ENCODE peak calls at places on chromosomes 7 and 10, in seven cellular contexts. S is neuronal stem cell, J is IMR-90, O is H1, V is mesendoderm, P is trophoblast cell, A is H9. G is an unnamed sample.
A peak's percentile ranks its signal among the peaks of the same experiment; 100 is the strongest.

GRCh38 chr7:143361552-143362125 is 874 bp downstream of the FAM131B start:
- DNase-seq in S (peak; percentile 24), J (no peak), O (peak; percentile 70), V (no peak), P (no peak), A (no peak), G (no peak)

GRCh38 chr7:71363223-71363622 is 231.3 kb downstream of the GALNT17 start:
- DNase-seq in S (no peak), J (no peak), O (no peak), V (no peak), P (no peak), A (no peak), G (no peak)

GRCh38 chr10:60821661-60822060 is 43.4 kb downstream of the CDK1 start:
- DNase-seq in S (no peak), J (peak; percentile 35), O (no peak), V (no peak), P (no peak), A (no peak), G (peak; percentile 40)

GRCh38 chr10:49307921-49308320 is 9.0 kb downstream of the C10orf71 start:
- DNase-seq in S (no peak), J (no peak), O (no peak), V (no peak), P (no peak), A (no peak), G (no peak)

GRCh38 chr7:36512607-36513006 is 122.9 kb downstream of the ANLN start:
- DNase-seq in S (no peak), J (no peak), O (no peak), V (no peak), P (no peak), A (no peak), G (no peak)

GRCh38 chr7:3722396-3722846 is 421.4 kb downstream of the SDK1 start:
- DNase-seq in S (peak; percentile 45), J (peak; percentile 2), O (peak; percentile 81), V (peak; percentile 95), P (no peak), A (peak; percentile 93), G (peak; percentile 51)

GRCh38 chr7:73451780-73452398 is 18.3 kb downstream of the FZD9 start:
- DNase-seq in S (peak; percentile 47), J (peak; percentile 74), O (no peak), V (peak; percentile 60), P (peak; percentile 22), A (no peak), G (peak; percentile 74)

GRCh38 chr7:156523447-156524048 is 117.0 kb upstream of the RNF32 start:
- DNase-seq in S (no peak), J (no peak), O (peak; percentile 36), V (no peak), P (no peak), A (no peak), G (no peak)

GRCh38 chr10:14093735-14094484 is 236.8 kb downstream of the FRMD4A start:
- DNase-seq in S (peak; percentile 33), J (peak; percentile 66), O (peak; percentile 65), V (peak; percentile 72), P (no peak), A (peak; percentile 63), G (peak; percentile 53)

GRCh38 chr10:93993782-93994668 is at the start of gene PLCE1:
- DNase-seq in S (peak; percentile 47), J (peak; percentile 19), O (peak; percentile 62), V (peak; percentile 58), P (peak; percentile 21), A (peak; percentile 62), G (peak; percentile 53)

GRCh38 chr10:33291053-33291592 is 43.3 kb downstream of the NRP1 start:
- DNase-seq in S (no peak), J (peak; percentile 87), O (no peak), V (no peak), P (peak; percentile 77), A (no peak), G (peak; percentile 71)

GRCh38 chr7:126574838-126575250 is 677.9 kb downstream of the GRM8 start:
- DNase-seq in S (no peak), J (no peak), O (no peak), V (peak; percentile 86), P (peak; percentile 96), A (peak; percentile 29), G (no peak)

GRCh38 chr10:78787095-78787494 is 281.7 kb upstream of the ZMIZ1 start:
- DNase-seq in S (no peak), J (no peak), O (no peak), V (no peak), P (no peak), A (no peak), G (no peak)
- H3K23ac ChIP-seq in S (no peak overlapping the region), J (no peak overlapping the region), O (no peak overlapping the region), V (no peak overlapping the region), P (no peak overlapping the region), A (no peak overlapping the region), G (no peak overlapping the region)

GRCh38 chr7:117135553-117135891 is 182.2 kb downstream of the ST7 start:
- DNase-seq in S (no peak), J (no peak), O (no peak), V (no peak), P (no peak), A (no peak), G (no peak)
- H4K8ac ChIP-seq in S (no peak overlapping the region), J (peak overlapping the region; percentile 1), O (no peak overlapping the region), V (no peak overlapping the region), P (no peak overlapping the region), A (no peak overlapping the region), G (no peak overlapping the region)

DNA sequence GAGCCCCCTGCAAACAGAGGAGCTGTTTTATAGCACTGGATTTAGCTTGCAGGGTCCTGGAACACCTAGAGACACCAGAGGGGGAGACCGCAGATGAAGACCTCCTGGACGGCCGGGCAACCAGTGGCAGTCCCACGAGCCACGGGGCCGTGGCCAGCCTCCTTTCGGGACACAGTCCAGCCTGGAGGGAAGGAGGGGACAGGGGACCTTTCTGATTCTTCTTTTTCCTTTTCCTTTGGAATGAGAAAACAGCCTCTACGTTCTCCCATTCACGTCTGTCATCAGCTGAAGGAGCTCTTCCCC is 35.4 kb upstream of the FAM20C start:
- DNase-seq in S (no peak), J (no peak), O (no peak), V (no peak), P (no peak), A (no peak), G (no peak)
- H2AK5ac ChIP-seq in S (peak overlapping the region; percentile 47), J (no peak overlapping the region), O (no peak overlapping the region), V (no peak overlapping the region), P (no peak overlapping the region), A (no peak overlapping the region), G (no peak overlapping the region)

DNA sequence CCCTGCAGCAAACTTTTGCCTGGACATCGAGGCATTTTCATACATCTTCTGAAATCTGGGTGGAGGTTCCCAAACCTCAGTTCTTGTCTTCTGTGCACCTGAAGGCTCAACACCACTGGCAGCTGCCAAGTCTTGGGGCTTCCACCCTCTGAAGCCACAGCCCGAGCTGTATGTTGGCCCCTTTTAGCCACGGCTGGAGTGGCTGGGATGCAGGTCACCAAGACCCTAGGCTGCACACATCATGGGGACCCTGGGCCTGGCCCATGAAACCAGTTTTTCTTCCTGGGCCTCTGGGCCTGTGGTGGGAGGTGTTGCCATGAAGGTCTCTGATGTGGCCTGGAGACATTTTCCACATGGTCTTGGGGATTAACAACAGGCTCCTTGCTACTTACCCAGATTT is 62.1 kb downstream of the INPP5A start:
- DNase-seq in S (no peak), J (no peak), O (no peak), V (no peak), P (no peak), A (no peak), G (no peak)
- H3K23ac ChIP-seq in S (no peak overlapping the region), J (no peak overlapping the region), O (no peak overlapping the region), V (no peak overlapping the region), P (no peak overlapping the region), A (no peak overlapping the region), G (no peak overlapping the region)

GRCh38 chr10:62080905-62081304 is 179.4 kb downstream of the ARID5B start:
- DNase-seq in S (no peak), J (no peak), O (no peak), V (peak; percentile 13), P (no peak), A (no peak), G (no peak)

GRCh38 chr10:62077330-62078015 is 176.0 kb downstream of the ARID5B start:
- DNase-seq in S (no peak), J (no peak), O (no peak), V (no peak), P (no peak), A (no peak), G (no peak)

GRCh38 chr10:62081322-62081945 is 179.9 kb downstream of the ARID5B start:
- DNase-seq in S (no peak), J (no peak), O (no peak), V (no peak), P (no peak), A (no peak), G (no peak)

GRCh38 chr10:62082270-62082669 is 180.8 kb downstream of the ARID5B start:
- DNase-seq in S (no peak), J (no peak), O (no peak), V (no peak), P (no peak), A (no peak), G (no peak)

DNA sequence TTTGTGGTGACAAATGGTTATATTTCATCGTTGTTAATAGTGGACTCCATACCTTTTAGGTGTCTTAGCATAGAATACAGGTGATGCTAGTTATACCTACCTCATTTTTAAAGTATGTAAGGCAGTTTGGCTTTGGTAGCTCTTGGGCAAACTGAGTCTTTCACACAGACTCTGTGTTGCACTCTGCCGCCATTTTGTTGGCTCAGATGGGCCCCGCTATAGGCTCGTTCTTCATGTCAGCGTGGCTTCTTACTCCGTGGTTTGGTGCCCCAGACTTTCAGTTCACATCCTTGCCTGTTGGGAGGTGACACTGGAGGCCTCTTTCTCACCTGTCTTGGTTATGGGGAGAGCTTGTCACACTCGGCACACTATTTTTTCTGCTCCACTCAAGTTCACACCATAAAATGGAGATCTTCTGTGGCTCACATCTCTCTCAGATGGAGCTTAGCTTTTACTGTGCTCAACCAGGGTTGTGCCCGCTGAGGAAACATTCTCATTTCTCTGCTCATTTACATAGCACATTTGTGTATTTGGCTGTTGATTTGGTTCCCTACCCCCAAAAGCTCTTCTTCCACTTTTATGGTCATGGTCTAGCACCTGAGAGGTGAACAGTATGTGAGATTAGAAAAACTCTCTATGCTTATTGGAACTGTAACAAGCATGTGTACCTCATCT is 178.5 kb downstream of the ARID5B start:
- DNase-seq in S (no peak), J (no peak), O (no peak), V (no peak), P (no peak), A (no peak), G (no peak)
- H4K8ac ChIP-seq in S (no peak overlapping the region), J (peak overlapping the region; percentile 33), O (no peak overlapping the region), V (no peak overlapping the region), P (no peak overlapping the region), A (no peak overlapping the region), G (no peak overlapping the region)

GRCh38 chr10:15485684-15486316 is 114.7 kb upstream of the FAM171A1 start:
- DNase-seq in S (no peak), J (no peak), O (no peak), V (no peak), P (no peak), A (no peak), G (peak; percentile 79)

GRCh38 chr10:15484128-15484527 is 113.0 kb upstream of the FAM171A1 start:
- DNase-seq in S (no peak), J (no peak), O (no peak), V (no peak), P (no peak), A (no peak), G (no peak)

GRCh38 chr10:15487376-15487775 is 116.3 kb upstream of the FAM171A1 start:
- DNase-seq in S (no peak), J (no peak), O (no peak), V (peak; percentile 59), P (no peak), A (no peak), G (no peak)

GRCh38 chr10:15485027-15485426 is 113.9 kb upstream of the FAM171A1 start:
- DNase-seq in S (no peak), J (no peak), O (no peak), V (no peak), P (no peak), A (no peak), G (no peak)

GRCh38 chr10:15486404-15486803 is 115.3 kb upstream of the FAM171A1 start:
- DNase-seq in S (no peak), J (peak; percentile 9), O (no peak), V (peak; percentile 81), P (no peak), A (no peak), G (peak; percentile 77)
- H2AK5ac ChIP-seq in S (no peak overlapping the region), J (no peak overlapping the region), O (no peak overlapping the region), V (no peak overlapping the region), P (no peak overlapping the region), A (no peak overlapping the region), G (no peak overlapping the region)

G was measured in mesenchymal stem cell.